ENCODE peak calls at places on chromosomes 11 and 22, in six cellular contexts. One of them, this sample, is unnamed.

GRCh38 chr11:6855971-6856542 is 6.8 kb upstream of the OR10A2 start:
- DNase-seq in WTC11: no peak
- DNase-seq in heart left ventricle: no peak
- DNase-seq in GM06990: no peak
- DNase-seq in fibroblast of the aortic adventitia: peak; percentile 68
- DNase-seq in A549: no peak
- DNase-seq in this sample: peak; percentile 19

GRCh38 chr11:94147433-94147845 is 18.8 kb downstream of the PANX1 start:
- DNase-seq in WTC11: no peak
- DNase-seq in heart left ventricle: no peak
- DNase-seq in GM06990: no peak
- DNase-seq in fibroblast of the aortic adventitia: no peak
- DNase-seq in A549: no peak
- DNase-seq in this sample: no peak

GRCh38 chr11:11010624-11011127 is 152.8 kb upstream of the ZBED5 start:
- DNase-seq in WTC11: peak; percentile 47
- DNase-seq in heart left ventricle: peak; percentile 57
- DNase-seq in GM06990: no peak
- DNase-seq in fibroblast of the aortic adventitia: no peak
- DNase-seq in A549: peak; percentile 40
- DNase-seq in this sample: peak; percentile 45

GRCh38 chr11:2955896-2956476 is 26.8 kb upstream of the PHLDA2 start:
- DNase-seq in WTC11: no peak
- DNase-seq in heart left ventricle: no peak
- DNase-seq in GM06990: no peak
- DNase-seq in fibroblast of the aortic adventitia: no peak
- DNase-seq in A549: no peak
- DNase-seq in this sample: no peak

GRCh38 chr22:37563153-37564081 is 3.1 kb downstream of the CDC42EP1 start:
- DNase-seq in WTC11: no peak
- DNase-seq in heart left ventricle: peak; percentile 71
- DNase-seq in GM06990: no peak
- DNase-seq in fibroblast of the aortic adventitia: peak; percentile 94
- DNase-seq in A549: peak; percentile 73
- DNase-seq in this sample: no peak

GRCh38 chr11:18270102-18270501 is 4.0 kb downstream of the SAA1 start:
- DNase-seq in WTC11: no peak
- DNase-seq in heart left ventricle: no peak
- DNase-seq in GM06990: no peak
- DNase-seq in fibroblast of the aortic adventitia: no peak
- DNase-seq in A549: no peak
- DNase-seq in this sample: no peak

GRCh38 chr11:117679464-117679863 is 117.6 kb downstream of the DSCAML1 start:
- DNase-seq in WTC11: no peak
- DNase-seq in heart left ventricle: no peak
- DNase-seq in GM06990: no peak
- DNase-seq in fibroblast of the aortic adventitia: no peak
- DNase-seq in A549: no peak
- DNase-seq in this sample: no peak

GRCh38 chr22:23083315-23084021 is 13.1 kb downstream of the GNAZ start:
- DNase-seq in WTC11: no peak
- DNase-seq in heart left ventricle: no peak
- DNase-seq in GM06990: no peak
- DNase-seq in fibroblast of the aortic adventitia: no peak
- DNase-seq in A549: no peak
- DNase-seq in this sample: no peak

GRCh38 chr22:28426346-28427132 is 253.1 kb downstream of the TTC28 start:
- DNase-seq in WTC11: no peak
- DNase-seq in heart left ventricle: no peak
- DNase-seq in GM06990: no peak
- DNase-seq in fibroblast of the aortic adventitia: peak; percentile 90
- DNase-seq in A549: no peak
- DNase-seq in this sample: no peak

GRCh38 chr11:65428578-65429068 is 6.0 kb downstream of the NEAT1 start:
- DNase-seq in WTC11: no peak
- DNase-seq in heart left ventricle: no peak
- DNase-seq in GM06990: peak; percentile 37
- DNase-seq in fibroblast of the aortic adventitia: peak; percentile 82
- DNase-seq in A549: no peak
- DNase-seq in this sample: no peak

GRCh38 chr11:45300715-45301114 is 14.6 kb upstream of the SYT13 start:
- DNase-seq in WTC11: no peak
- DNase-seq in heart left ventricle: no peak
- DNase-seq in GM06990: no peak
- DNase-seq in fibroblast of the aortic adventitia: no peak
- DNase-seq in A549: no peak
- DNase-seq in this sample: no peak

GRCh38 chr22:29074276-29074625 is 1.4 kb downstream of the KREMEN1 start:
- DNase-seq in WTC11: no peak
- DNase-seq in heart left ventricle: no peak
- DNase-seq in GM06990: no peak
- DNase-seq in fibroblast of the aortic adventitia: no peak
- DNase-seq in A549: no peak
- DNase-seq in this sample: no peak

GRCh38 chr11:975824-976223 is 50.2 kb downstream of the AP2A2 start:
- DNase-seq in WTC11: peak; percentile 72
- DNase-seq in heart left ventricle: no peak
- DNase-seq in GM06990: no peak
- DNase-seq in fibroblast of the aortic adventitia: peak; percentile 41
- DNase-seq in A549: peak; percentile 57
- DNase-seq in this sample: no peak

GRCh38 chr22:42991010-42991651 is 23.8 kb downstream of the PACSIN2 start:
- DNase-seq in WTC11: no peak
- DNase-seq in heart left ventricle: no peak
- DNase-seq in GM06990: no peak
- DNase-seq in fibroblast of the aortic adventitia: peak; percentile 67
- DNase-seq in A549: no peak
- DNase-seq in this sample: no peak

GRCh38 chr11:126502982-126503381 is 147.5 kb downstream of the ST3GAL4 start:
- DNase-seq in WTC11: no peak
- DNase-seq in heart left ventricle: no peak
- DNase-seq in GM06990: no peak
- DNase-seq in fibroblast of the aortic adventitia: no peak
- DNase-seq in A549: no peak
- DNase-seq in this sample: no peak

GRCh38 chr11:91981995-91982394 is 242.6 kb upstream of the FAT3 start:
- DNase-seq in WTC11: no peak
- DNase-seq in heart left ventricle: peak; percentile 38
- DNase-seq in GM06990: no peak
- DNase-seq in fibroblast of the aortic adventitia: peak; percentile 91
- DNase-seq in A549: peak; percentile 4
- DNase-seq in this sample: no peak

GRCh38 chr11:17978553-17979287 is 34.1 kb downstream of the SERGEF start:
- DNase-seq in WTC11: peak; percentile 73
- DNase-seq in heart left ventricle: peak; percentile 45
- DNase-seq in GM06990: no peak
- DNase-seq in fibroblast of the aortic adventitia: peak; percentile 51
- DNase-seq in A549: peak; percentile 72
- DNase-seq in this sample: peak; percentile 83

GRCh38 chr11:14119357-14119756 is 156.8 kb downstream of the SPON1 start:
- DNase-seq in WTC11: no peak
- DNase-seq in heart left ventricle: no peak
- DNase-seq in GM06990: no peak
- DNase-seq in fibroblast of the aortic adventitia: no peak
- DNase-seq in A549: no peak
- DNase-seq in this sample: no peak

GRCh38 chr22:43272869-43273318 is 70.3 kb downstream of the SCUBE1 start:
- DNase-seq in WTC11: peak; percentile 29
- DNase-seq in heart left ventricle: peak; percentile 40
- DNase-seq in GM06990: no peak
- DNase-seq in fibroblast of the aortic adventitia: no peak
- DNase-seq in A549: no peak
- DNase-seq in this sample: no peak

GRCh38 chr11:12674936-12675696 is 895 bp downstream of the TEAD1 start:
- DNase-seq in WTC11: peak; percentile 39
- DNase-seq in heart left ventricle: peak; percentile 58
- DNase-seq in GM06990: no peak
- DNase-seq in fibroblast of the aortic adventitia: peak; percentile 52
- DNase-seq in A549: no peak
- DNase-seq in this sample: peak; percentile 49

GRCh38 chr11:73957654-73958361 is 7.0 kb downstream of the DNAJB13 start:
- DNase-seq in WTC11: no peak
- DNase-seq in heart left ventricle: no peak
- DNase-seq in GM06990: no peak
- DNase-seq in fibroblast of the aortic adventitia: no peak
- DNase-seq in A549: no peak
- DNase-seq in this sample: no peak

GRCh38 chr11:93131709-93132108 is 66.1 kb downstream of the SLC36A4 start:
- DNase-seq in WTC11: no peak
- DNase-seq in heart left ventricle: no peak
- DNase-seq in GM06990: no peak
- DNase-seq in fibroblast of the aortic adventitia: no peak
- DNase-seq in A549: no peak
- DNase-seq in this sample: no peak
- TF ChIP-seq CTCF in WTC11: no peak
- TF ChIP-seq CTCF in heart left ventricle: no peak
- TF ChIP-seq CTCF in GM06990: no peak
- TF ChIP-seq CTCF in fibroblast of the aortic adventitia: no peak
- TF ChIP-seq CTCF in A549: no peak
- TF ChIP-seq CTCF in this sample: no peak

DNA sequence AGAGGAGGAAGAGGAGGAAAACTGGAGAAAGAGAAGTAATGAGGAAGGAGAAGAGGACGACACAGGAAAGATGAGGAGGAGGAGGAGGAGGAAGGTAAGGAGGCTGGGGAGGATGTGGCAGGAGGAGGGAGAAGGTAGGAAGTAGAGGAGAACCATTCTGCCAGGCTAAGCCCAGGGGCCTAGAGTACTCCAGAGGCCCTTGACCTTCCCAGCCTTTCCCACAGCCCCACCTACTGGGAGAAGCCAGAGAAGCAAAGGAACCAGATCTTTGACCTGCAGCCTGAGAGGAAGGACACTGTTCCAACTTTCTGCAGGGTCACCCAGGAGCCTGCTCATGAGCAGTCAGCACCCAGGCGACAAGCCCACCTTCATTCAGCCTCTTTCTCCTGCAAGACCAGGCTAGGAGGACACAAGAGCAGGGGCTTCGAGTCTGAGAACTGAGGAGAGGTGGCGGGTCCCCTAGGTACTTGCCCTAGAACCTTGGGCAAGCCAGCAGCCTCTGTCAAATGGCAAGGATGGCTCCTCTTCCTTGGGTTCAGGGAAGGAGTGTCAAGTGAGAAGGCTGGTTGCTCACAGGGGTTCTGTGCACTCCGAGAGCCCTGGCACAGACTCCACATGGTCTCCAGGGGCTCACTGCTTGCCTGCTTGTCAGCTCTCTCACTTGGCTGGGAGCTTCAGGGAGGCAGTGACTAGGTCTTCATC is 27.9 kb upstream of the OAF start:
- DNase-seq in WTC11: peak; percentile 77
- DNase-seq in heart left ventricle: peak; percentile 63
- DNase-seq in GM06990: no peak
- DNase-seq in fibroblast of the aortic adventitia: peak; percentile 53
- DNase-seq in A549: no peak
- DNase-seq in this sample: peak; percentile 63
- TF ChIP-seq CTCF in WTC11: no peak
- TF ChIP-seq CTCF in heart left ventricle: peak; percentile 22
- TF ChIP-seq CTCF in GM06990: peak; percentile 27
- TF ChIP-seq CTCF in fibroblast of the aortic adventitia: peak; percentile 47
- TF ChIP-seq CTCF in A549: no peak
- TF ChIP-seq CTCF in this sample: peak; percentile 24

GRCh38 chr22:35230417-35230816 is 26.9 kb upstream of the HMGXB4 start:
- DNase-seq in WTC11: no peak
- DNase-seq in heart left ventricle: no peak
- DNase-seq in GM06990: no peak
- DNase-seq in fibroblast of the aortic adventitia: no peak
- DNase-seq in A549: no peak
- DNase-seq in this sample: no peak

GRCh38 chr22:35227248-35227647 is 30.0 kb upstream of the HMGXB4 start:
- DNase-seq in WTC11: no peak
- DNase-seq in heart left ventricle: no peak
- DNase-seq in GM06990: no peak
- DNase-seq in fibroblast of the aortic adventitia: no peak
- DNase-seq in A549: no peak
- DNase-seq in this sample: no peak

GRCh38 chr22:35230839-35231584 is 26.3 kb upstream of the HMGXB4 start:
- DNase-seq in WTC11: no peak
- DNase-seq in heart left ventricle: no peak
- DNase-seq in GM06990: peak; percentile 24
- DNase-seq in fibroblast of the aortic adventitia: no peak
- DNase-seq in A549: no peak
- DNase-seq in this sample: no peak

GRCh38 chr22:35229865-35230264 is 27.4 kb upstream of the HMGXB4 start:
- DNase-seq in WTC11: no peak
- DNase-seq in heart left ventricle: no peak
- DNase-seq in GM06990: no peak
- DNase-seq in fibroblast of the aortic adventitia: no peak
- DNase-seq in A549: no peak
- DNase-seq in this sample: no peak

DNA sequence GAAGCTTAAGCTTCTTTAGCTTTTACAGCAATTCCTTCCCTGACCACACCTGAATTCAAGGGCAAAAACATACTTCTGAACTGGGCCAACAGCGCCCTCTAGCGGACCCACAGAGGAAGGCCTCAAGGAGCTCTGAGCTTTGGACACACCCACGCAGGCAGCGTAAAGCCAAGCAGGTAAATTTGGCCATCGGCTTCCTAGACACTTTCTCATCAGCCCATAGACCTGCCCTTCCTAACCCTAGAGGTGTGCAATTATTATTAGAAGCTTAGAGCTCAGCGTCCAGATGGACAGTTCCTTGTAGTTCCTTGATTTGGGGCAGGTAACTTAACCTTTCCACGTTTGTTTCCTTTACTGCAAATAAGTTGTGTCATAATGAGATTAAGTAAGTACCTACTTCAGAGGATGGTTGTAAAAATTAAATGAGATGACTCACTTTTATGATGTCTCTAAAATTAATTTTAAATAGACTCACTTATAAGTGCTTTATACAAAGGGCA is 25.7 kb upstream of the HMGXB4 start:
- DNase-seq in WTC11: peak; percentile 85
- DNase-seq in heart left ventricle: no peak
- DNase-seq in GM06990: peak; percentile 25
- DNase-seq in fibroblast of the aortic adventitia: peak; percentile 69
- DNase-seq in A549: peak; percentile 31
- DNase-seq in this sample: peak; percentile 82
- TF ChIP-seq CTCF in WTC11: peak; percentile 99
- TF ChIP-seq CTCF in heart left ventricle: peak; percentile 80
- TF ChIP-seq CTCF in GM06990: peak; percentile 90
- TF ChIP-seq CTCF in fibroblast of the aortic adventitia: peak; percentile 94
- TF ChIP-seq CTCF in A549: peak; percentile 65
- TF ChIP-seq CTCF in this sample: peak; percentile 99

GRCh38 chr11:67541198-67541597 is 18.0 kb upstream of the CABP2 start:
- DNase-seq in WTC11: no peak
- DNase-seq in heart left ventricle: no peak
- DNase-seq in GM06990: no peak
- DNase-seq in fibroblast of the aortic adventitia: no peak
- DNase-seq in A549: no peak
- DNase-seq in this sample: no peak
- TF ChIP-seq CTCF in WTC11: no peak
- TF ChIP-seq CTCF in heart left ventricle: no peak
- TF ChIP-seq CTCF in GM06990: no peak
- TF ChIP-seq CTCF in fibroblast of the aortic adventitia: no peak
- TF ChIP-seq CTCF in A549: no peak
- TF ChIP-seq CTCF in this sample: no peak

GRCh38 chr11:69102732-69103615 is 52.8 kb upstream of the SMIM38 start:
- DNase-seq in WTC11: no peak
- DNase-seq in heart left ventricle: no peak
- DNase-seq in GM06990: no peak
- DNase-seq in fibroblast of the aortic adventitia: no peak
- DNase-seq in A549: no peak
- DNase-seq in this sample: peak; percentile 46
- TF ChIP-seq CTCF in WTC11: no peak
- TF ChIP-seq CTCF in heart left ventricle: no peak
- TF ChIP-seq CTCF in GM06990: peak; percentile 21
- TF ChIP-seq CTCF in fibroblast of the aortic adventitia: peak; percentile 3
- TF ChIP-seq CTCF in A549: peak; percentile 46
- TF ChIP-seq CTCF in this sample: no peak

GRCh38 chr22:27032121-27032761 is 374.9 kb downstream of the MIAT start:
- DNase-seq in WTC11: peak; percentile 78
- DNase-seq in heart left ventricle: peak; percentile 37
- DNase-seq in GM06990: no peak
- DNase-seq in fibroblast of the aortic adventitia: no peak
- DNase-seq in A549: no peak
- DNase-seq in this sample: peak; percentile 55
- TF ChIP-seq CTCF in WTC11: peak; percentile 32
- TF ChIP-seq CTCF in heart left ventricle: no peak
- TF ChIP-seq CTCF in GM06990: no peak
- TF ChIP-seq CTCF in fibroblast of the aortic adventitia: peak; percentile 2
- TF ChIP-seq CTCF in A549: no peak
- TF ChIP-seq CTCF in this sample: peak; percentile 43